ENCODE peak calls at places on chromosomes 11 and 22, in five cellular contexts. D is EL; X is activated naive CD4-positive, alpha-beta T cell; S is heart left ventricle; R is body of pancreas. K is an unnamed sample.

GRCh38 chr11:69253028-69253427 is 40.9 kb upstream of the MYEOV start:
- DNase-seq in D (peak), X (no peak), S (no peak), R (no peak), K (no peak)

GRCh38 chr22:38177926-38178604 is 3.6 kb downstream of the PLA2G6 start:
- DNase-seq in D (peak), X (no peak), S (no peak), R (no peak), K (no peak)

GRCh38 chr11:131661137-131661536 is 290.7 kb downstream of the NTM start:
- DNase-seq in D (peak), X (no peak), S (no peak), R (no peak), K (no peak)

GRCh38 chr11:8566613-8567210 is 27.3 kb downstream of the STK33 start:
- DNase-seq in D (peak), X (no peak), S (no peak), R (no peak), K (no peak)

GRCh38 chr22:44076825-44077224 is 52.7 kb downstream of the PARVB start:
- DNase-seq in D (no peak), X (no peak), S (no peak), R (no peak), K (no peak)

GRCh38 chr11:111978028-111978771 is 41.1 kb downstream of the DIXDC1 start:
- DNase-seq in D (peak), X (no peak), S (no peak), R (no peak), K (no peak)

GRCh38 chr22:30187726-30188407 is 58.7 kb downstream of the LIF start:
- DNase-seq in D (peak), X (no peak), S (no peak), R (no peak), K (no peak)

GRCh38 chr22:35380013-35380412 is 883 bp upstream of the HMOX1 start:
- DNase-seq in D (peak), X (no peak), S (no peak), R (no peak), K (no peak)

GRCh38 chr11:58318532-58318931 is 40.3 kb downstream of the OR5B17 start:
- DNase-seq in D (peak), X (no peak), S (no peak), R (no peak), K (no peak)

GRCh38 chr11:34425863-34426262 is 12.9 kb upstream of the CAT start:
- DNase-seq in D (peak), X (no peak), S (no peak), R (no peak), K (no peak)

GRCh38 chr11:8196749-8197148 is 27.9 kb upstream of the RIC3 start:
- DNase-seq in D (no peak), X (no peak), S (no peak), R (no peak), K (no peak)

GRCh38 chr22:49814856-49815255 is 12.8 kb downstream of the BRD1 start:
- DNase-seq in D (no peak), X (no peak), S (no peak), R (no peak), K (no peak)

GRCh38 chr22:18076060-18076497 is 1.7 kb upstream of the PEX26 start:
- DNase-seq in D (peak), X (no peak), S (no peak), R (peak), K (peak)

GRCh38 chr11:3341298-3341697 is 37.6 kb downstream of the ZNF195 start:
- DNase-seq in D (peak), X (peak), S (peak), R (peak), K (no peak)

GRCh38 chr11:117220999-117221774 is 10.7 kb downstream of the PCSK7 start:
- DNase-seq in D (no peak), X (no peak), S (no peak), R (no peak), K (no peak)

GRCh38 chr11:123063396-123064267 is 1.7 kb upstream of the HSPA8 start:
- DNase-seq in D (peak), X (no peak), S (no peak), R (peak), K (no peak)

GRCh38 chr11:46383404-46383758 is 1.9 kb downstream of the MDK start:
- DNase-seq in D (no peak), X (no peak), S (no peak), R (no peak), K (no peak)

GRCh38 chr22:42180349-42180842 is 49.8 kb upstream of the CYP2D6 start:
- DNase-seq in D (no peak), X (no peak), S (no peak), R (no peak), K (no peak)

GRCh38 chr11:61598886-61599868 is 18.3 kb upstream of the SYT7 start:
- DNase-seq in D (peak), X (no peak), S (peak), R (no peak), K (no peak)

GRCh38 chr22:50177537-50178470 is 7.3 kb downstream of the PANX2 start:
- DNase-seq in D (no peak), X (no peak), S (no peak), R (no peak), K (no peak)

GRCh38 chr11:68749501-68750196 is 1.7 kb downstream of the TESMIN start:
- DNase-seq in D (no peak), X (no peak), S (no peak), R (no peak), K (no peak)

GRCh38 chr11:19083166-19083565 is 22.6 kb upstream of the MRGPRX2 start:
- DNase-seq in D (no peak), X (no peak), S (no peak), R (no peak), K (no peak)

GRCh38 chr11:93536346-93536871 is 6.8 kb downstream of the SMCO4 start:
- DNase-seq in D (no peak), X (no peak), S (no peak), R (no peak), K (no peak)

GRCh38 chr11:126391970-126392637 is 36.6 kb downstream of the ST3GAL4 start:
- DNase-seq in D (no peak), X (no peak), S (no peak), R (no peak), K (no peak)

GRCh38 chr22:26828311-26828710 is 170.9 kb downstream of the MIAT start:
- DNase-seq in D (peak), X (no peak), S (no peak), R (no peak), K (no peak)